ENCODE peak calls at places on chromosomes 16 and 17, in ten cellular contexts. One of them, this sample, is unnamed.

GRCh38 chr17:36120221-36120620 is 16.6 kb downstream of the CCL4 start:
- DNase-seq in activated CD8-positive, alpha-beta memory T cell treated with anti-CD3 and anti-CD28 coated beads for 1 hour: no peak
- DNase-seq in EH: no peak
- DNase-seq in stimulated activated CD4-positive, alpha-beta T cell treated with anti-CD3 and anti-CD28 coated beads, TNF-alpha, amount 100 ng/mL, for 24 hours: no peak
- DNase-seq in Calu3: no peak
- DNase-seq in NAMALWA: no peak
- DNase-seq in GM23248: no peak
- DNase-seq in kidney: no peak
- DNase-seq in SW480: no peak
- DNase-seq in ovary: no peak
- DNase-seq in this sample: no peak

GRCh38 chr16:15526097-15526496 is 91.7 kb downstream of the BMERB1 start:
- DNase-seq in GM23248: no peak
- DNase-seq in Calu3: no peak
- DNase-seq in ovary: no peak
- DNase-seq in stimulated activated CD4-positive, alpha-beta T cell treated with anti-CD3 and anti-CD28 coated beads, TNF-alpha, amount 100 ng/mL, for 24 hours: no peak
- DNase-seq in activated CD8-positive, alpha-beta memory T cell treated with anti-CD3 and anti-CD28 coated beads for 1 hour: no peak
- DNase-seq in NAMALWA: no peak
- DNase-seq in EH: no peak
- DNase-seq in kidney: no peak
- DNase-seq in SW480: no peak
- DNase-seq in this sample: no peak

GRCh38 chr16:59783191-59783590 is 1049.1 kb upstream of the GOT2 start:
- DNase-seq in SW480: no peak
- DNase-seq in Calu3: no peak
- DNase-seq in GM23248: peak
- DNase-seq in stimulated activated CD4-positive, alpha-beta T cell treated with anti-CD3 and anti-CD28 coated beads, TNF-alpha, amount 100 ng/mL, for 24 hours: no peak
- DNase-seq in activated CD8-positive, alpha-beta memory T cell treated with anti-CD3 and anti-CD28 coated beads for 1 hour: no peak
- DNase-seq in NAMALWA: no peak
- DNase-seq in kidney: no peak
- DNase-seq in ovary: no peak
- DNase-seq in EH: peak
- DNase-seq in this sample: no peak

GRCh38 chr16:19071811-19072777 is 4.7 kb downstream of the COQ7 start:
- DNase-seq in GM23248: peak
- DNase-seq in EH: peak
- DNase-seq in stimulated activated CD4-positive, alpha-beta T cell treated with anti-CD3 and anti-CD28 coated beads, TNF-alpha, amount 100 ng/mL, for 24 hours: peak
- DNase-seq in kidney: no peak
- DNase-seq in ovary: no peak
- DNase-seq in Calu3: peak
- DNase-seq in NAMALWA: peak
- DNase-seq in activated CD8-positive, alpha-beta memory T cell treated with anti-CD3 and anti-CD28 coated beads for 1 hour: peak
- DNase-seq in SW480: peak
- DNase-seq in this sample: peak

GRCh38 chr17:56497132-56497531 is 96.4 kb upstream of the NOG start:
- DNase-seq in stimulated activated CD4-positive, alpha-beta T cell treated with anti-CD3 and anti-CD28 coated beads, TNF-alpha, amount 100 ng/mL, for 24 hours: no peak
- DNase-seq in kidney: no peak
- DNase-seq in EH: peak
- DNase-seq in Calu3: no peak
- DNase-seq in GM23248: no peak
- DNase-seq in NAMALWA: no peak
- DNase-seq in ovary: no peak
- DNase-seq in SW480: no peak
- DNase-seq in activated CD8-positive, alpha-beta memory T cell treated with anti-CD3 and anti-CD28 coated beads for 1 hour: no peak
- DNase-seq in this sample: no peak

GRCh38 chr17:79047291-79047920 is 23.4 kb downstream of the C1QTNF1 start:
- DNase-seq in Calu3: no peak
- DNase-seq in NAMALWA: no peak
- DNase-seq in GM23248: no peak
- DNase-seq in EH: no peak
- DNase-seq in ovary: no peak
- DNase-seq in stimulated activated CD4-positive, alpha-beta T cell treated with anti-CD3 and anti-CD28 coated beads, TNF-alpha, amount 100 ng/mL, for 24 hours: no peak
- DNase-seq in activated CD8-positive, alpha-beta memory T cell treated with anti-CD3 and anti-CD28 coated beads for 1 hour: no peak
- DNase-seq in kidney: peak
- DNase-seq in SW480: no peak
- DNase-seq in this sample: no peak

GRCh38 chr17:40558651-40559015 is 6.6 kb downstream of the CCR7 start:
- DNase-seq in kidney: peak
- DNase-seq in SW480: no peak
- DNase-seq in GM23248: no peak
- DNase-seq in stimulated activated CD4-positive, alpha-beta T cell treated with anti-CD3 and anti-CD28 coated beads, TNF-alpha, amount 100 ng/mL, for 24 hours: no peak
- DNase-seq in Calu3: no peak
- DNase-seq in EH: no peak
- DNase-seq in NAMALWA: no peak
- DNase-seq in activated CD8-positive, alpha-beta memory T cell treated with anti-CD3 and anti-CD28 coated beads for 1 hour: no peak
- DNase-seq in ovary: no peak
- DNase-seq in this sample: no peak

GRCh38 chr16:58506241-58507194 is 6.6 kb downstream of the NDRG4 start:
- DNase-seq in activated CD8-positive, alpha-beta memory T cell treated with anti-CD3 and anti-CD28 coated beads for 1 hour: no peak
- DNase-seq in EH: no peak
- DNase-seq in Calu3: no peak
- DNase-seq in GM23248: no peak
- DNase-seq in kidney: peak
- DNase-seq in ovary: no peak
- DNase-seq in NAMALWA: no peak
- DNase-seq in stimulated activated CD4-positive, alpha-beta T cell treated with anti-CD3 and anti-CD28 coated beads, TNF-alpha, amount 100 ng/mL, for 24 hours: no peak
- DNase-seq in SW480: no peak
- DNase-seq in this sample: no peak

GRCh38 chr17:19513897-19514488 is 19.7 kb upstream of the SLC47A1 start:
- DNase-seq in NAMALWA: peak
- DNase-seq in kidney: no peak
- DNase-seq in activated CD8-positive, alpha-beta memory T cell treated with anti-CD3 and anti-CD28 coated beads for 1 hour: peak
- DNase-seq in stimulated activated CD4-positive, alpha-beta T cell treated with anti-CD3 and anti-CD28 coated beads, TNF-alpha, amount 100 ng/mL, for 24 hours: peak
- DNase-seq in Calu3: peak
- DNase-seq in GM23248: peak
- DNase-seq in ovary: peak
- DNase-seq in EH: peak
- DNase-seq in SW480: peak
- DNase-seq in this sample: peak

GRCh38 chr16:86426243-86426642 is 84.1 kb upstream of the FOXF1 start:
- DNase-seq in ovary: no peak
- DNase-seq in kidney: no peak
- DNase-seq in GM23248: no peak
- DNase-seq in stimulated activated CD4-positive, alpha-beta T cell treated with anti-CD3 and anti-CD28 coated beads, TNF-alpha, amount 100 ng/mL, for 24 hours: no peak
- DNase-seq in SW480: no peak
- DNase-seq in NAMALWA: no peak
- DNase-seq in Calu3: no peak
- DNase-seq in EH: no peak
- DNase-seq in activated CD8-positive, alpha-beta memory T cell treated with anti-CD3 and anti-CD28 coated beads for 1 hour: no peak
- DNase-seq in this sample: no peak

GRCh38 chr16:70472786-70473433 is 18.5 kb downstream of the FCSK start:
- DNase-seq in ovary: no peak
- DNase-seq in activated CD8-positive, alpha-beta memory T cell treated with anti-CD3 and anti-CD28 coated beads for 1 hour: no peak
- DNase-seq in SW480: no peak
- DNase-seq in EH: no peak
- DNase-seq in stimulated activated CD4-positive, alpha-beta T cell treated with anti-CD3 and anti-CD28 coated beads, TNF-alpha, amount 100 ng/mL, for 24 hours: no peak
- DNase-seq in GM23248: no peak
- DNase-seq in NAMALWA: no peak
- DNase-seq in Calu3: no peak
- DNase-seq in kidney: no peak
- DNase-seq in this sample: no peak

GRCh38 chr16:4544483-4544882 is 5.9 kb upstream of the CDIP1 start:
- DNase-seq in Calu3: no peak
- DNase-seq in activated CD8-positive, alpha-beta memory T cell treated with anti-CD3 and anti-CD28 coated beads for 1 hour: no peak
- DNase-seq in EH: no peak
- DNase-seq in ovary: no peak
- DNase-seq in GM23248: no peak
- DNase-seq in SW480: no peak
- DNase-seq in NAMALWA: no peak
- DNase-seq in stimulated activated CD4-positive, alpha-beta T cell treated with anti-CD3 and anti-CD28 coated beads, TNF-alpha, amount 100 ng/mL, for 24 hours: no peak
- DNase-seq in kidney: no peak
- DNase-seq in this sample: no peak

GRCh38 chr17:29115906-29116651 is 64.1 kb downstream of the MYO18A start:
- DNase-seq in GM23248: peak
- DNase-seq in NAMALWA: peak
- DNase-seq in Calu3: peak
- DNase-seq in kidney: no peak
- DNase-seq in SW480: peak
- DNase-seq in activated CD8-positive, alpha-beta memory T cell treated with anti-CD3 and anti-CD28 coated beads for 1 hour: no peak
- DNase-seq in stimulated activated CD4-positive, alpha-beta T cell treated with anti-CD3 and anti-CD28 coated beads, TNF-alpha, amount 100 ng/mL, for 24 hours: no peak
- DNase-seq in ovary: no peak
- DNase-seq in EH: peak
- DNase-seq in this sample: no peak

GRCh38 chr17:57675988-57676387 is 69.1 kb downstream of the CCDC182 start:
- DNase-seq in Calu3: no peak
- DNase-seq in SW480: no peak
- DNase-seq in EH: no peak
- DNase-seq in kidney: no peak
- DNase-seq in stimulated activated CD4-positive, alpha-beta T cell treated with anti-CD3 and anti-CD28 coated beads, TNF-alpha, amount 100 ng/mL, for 24 hours: no peak
- DNase-seq in activated CD8-positive, alpha-beta memory T cell treated with anti-CD3 and anti-CD28 coated beads for 1 hour: no peak
- DNase-seq in GM23248: no peak
- DNase-seq in NAMALWA: no peak
- DNase-seq in ovary: no peak
- DNase-seq in this sample: no peak

GRCh38 chr17:77736207-77736600 is 222.3 kb upstream of the TNRC6C start:
- DNase-seq in SW480: no peak
- DNase-seq in ovary: no peak
- DNase-seq in stimulated activated CD4-positive, alpha-beta T cell treated with anti-CD3 and anti-CD28 coated beads, TNF-alpha, amount 100 ng/mL, for 24 hours: no peak
- DNase-seq in activated CD8-positive, alpha-beta memory T cell treated with anti-CD3 and anti-CD28 coated beads for 1 hour: no peak
- DNase-seq in GM23248: peak
- DNase-seq in kidney: peak
- DNase-seq in NAMALWA: no peak
- DNase-seq in Calu3: no peak
- DNase-seq in EH: peak
- DNase-seq in this sample: no peak

This sample was measured in cerebellar nuclear complex.